ENCODE peak calls at places on chromosome 14, in ten cellular contexts. A is H4; L is GM12865; F is neural crest cell; G is mucosa of descending colon; O is fibroblast of the aortic adventitia; C is stimulated activated CD4-positive, alpha-beta T cell treated with anti-CD3 and anti-CD28 coated beads, Interleukin-1b, Interleukin-23, amount 100 ng/mL, for 24 hours; X is NCI-H1436; B is tibial artery; M is endothelial cell. Q is an unnamed sample.

GRCh38 chr14:49977126-49977841 is 84.4 kb downstream of the ARF6 start:
- DNase-seq in A (no peak), L (peak; percentile 76), F (no peak), G (no peak), O (no peak), C (no peak), X (no peak), B (no peak), M (no peak), Q (no peak)

GRCh38 chr14:23610090-23610814 is 25.9 kb upstream of the DHRS2 start:
- DNase-seq in A (no peak), L (no peak), F (no peak), G (no peak), O (no peak), C (no peak), X (no peak), B (no peak), M (no peak), Q (no peak)

GRCh38 chr14:105294142-105294597 is 6.6 kb downstream of the BRF1 start:
- DNase-seq in A (no peak), L (peak; percentile 61), F (no peak), G (no peak), O (peak; percentile 20), C (no peak), X (peak; percentile 76), B (no peak), M (no peak), Q (no peak)

GRCh38 chr14:50964683-50965390 is 20.6 kb upstream of the PYGL start:
- DNase-seq in A (peak; percentile 79), L (no peak), F (no peak), G (no peak), O (peak; percentile 98), C (no peak), X (no peak), B (peak; percentile 77), M (no peak), Q (peak; percentile 60)

GRCh38 chr14:28344381-28344780 is 422.2 kb upstream of the FOXG1 start:
- DNase-seq in A (peak; percentile 7), L (no peak), F (no peak), G (no peak), O (peak; percentile 4), C (no peak), X (no peak), B (no peak), M (no peak), Q (no peak)

GRCh38 chr14:52058346-52058745 is 10.5 kb downstream of the NID2 start:
- DNase-seq in A (no peak), L (no peak), F (no peak), G (no peak), O (peak; percentile 70), C (no peak), X (no peak), B (no peak), M (no peak), Q (no peak)

GRCh38 chr14:64556526-64556925 is 6.8 kb downstream of the PPP1R36 start:
- DNase-seq in A (peak; percentile 71), L (no peak), F (no peak), G (no peak), O (peak; percentile 49), C (no peak), X (no peak), B (no peak), M (no peak), Q (no peak)

GRCh38 chr14:50061664-50062437 is 54.5 kb downstream of the VCPKMT start:
- DNase-seq in A (peak; percentile 88), L (peak; percentile 95), F (no peak), G (peak; percentile 77), O (peak; percentile 16), C (no peak), X (no peak), B (no peak), M (peak; percentile 31), Q (no peak)

GRCh38 chr14:103404920-103405319 is 19.7 kb downstream of the MARK3 start:
- DNase-seq in A (no peak), L (no peak), F (no peak), G (no peak), O (no peak), C (no peak), X (no peak), B (no peak), M (no peak), Q (no peak)

GRCh38 chr14:100775831-100776591 is 49.3 kb downstream of the DLK1 start:
- DNase-seq in A (no peak), L (no peak), F (no peak), G (no peak), O (no peak), C (no peak), X (no peak), B (no peak), M (no peak), Q (no peak)

GRCh38 chr14:104295681-104296387 is 157.4 kb downstream of the KIF26A start:
- DNase-seq in A (no peak), L (no peak), F (no peak), G (peak; percentile 9), O (no peak), C (no peak), X (no peak), B (no peak), M (no peak), Q (no peak)

GRCh38 chr14:23376477-23377200 is at the start of gene CMTM5:
- DNase-seq in A (no peak), L (no peak), F (peak; percentile 26), G (no peak), O (no peak), C (no peak), X (peak; percentile 50), B (no peak), M (no peak), Q (no peak)

GRCh38 chr14:104499784-104500496 is 79.6 kb upstream of the C14orf180 start:
- DNase-seq in A (no peak), L (no peak), F (no peak), G (peak; percentile 34), O (no peak), C (no peak), X (no peak), B (no peak), M (no peak), Q (no peak)

GRCh38 chr14:50501642-50502041 is 30.7 kb downstream of the MAP4K5 start:
- DNase-seq in A (no peak), L (no peak), F (no peak), G (no peak), O (peak; percentile 82), C (no peak), X (no peak), B (no peak), M (no peak), Q (peak; percentile 42)

GRCh38 chr14:46322730-46323425 is 328.7 kb downstream of the RPL10L start:
- DNase-seq in A (no peak), L (no peak), F (no peak), G (no peak), O (no peak), C (no peak), X (no peak), B (no peak), M (peak; percentile 35), Q (no peak)

GRCh38 chr14:88166616-88167015 is 156.5 kb downstream of the KCNK10 start:
- DNase-seq in A (peak; percentile 33), L (no peak), F (no peak), G (no peak), O (no peak), C (no peak), X (no peak), B (no peak), M (no peak), Q (no peak)

GRCh38 chr14:75191100-75191499 is 14.7 kb upstream of the TMED10 start:
- DNase-seq in A (no peak), L (no peak), F (no peak), G (no peak), O (no peak), C (no peak), X (no peak), B (no peak), M (no peak), Q (no peak)

GRCh38 chr14:65915125-65915524 is 502.6 kb downstream of the FUT8 start:
- DNase-seq in A (no peak), L (no peak), F (no peak), G (no peak), O (no peak), C (no peak), X (no peak), B (no peak), M (no peak), Q (no peak)

GRCh38 chr14:68376067-68376810 is 416.6 kb downstream of the ZFP36L1 start:
- DNase-seq in A (peak; percentile 25), L (no peak), F (no peak), G (no peak), O (peak; percentile 60), C (no peak), X (no peak), B (no peak), M (no peak), Q (no peak)

GRCh38 chr14:62988967-62989366 is 56.3 kb downstream of the KCNH5 start:
- DNase-seq in A (no peak), L (no peak), F (no peak), G (no peak), O (no peak), C (no peak), X (no peak), B (no peak), M (no peak), Q (no peak)

GRCh38 chr14:20799444-20799843 is 3.2 kb downstream of the RNASE1 start:
- DNase-seq in A (no peak), L (no peak), F (no peak), G (no peak), O (no peak), C (no peak), X (no peak), B (no peak), M (no peak), Q (no peak)

GRCh38 chr14:100451264-100451663 is 128.1 kb downstream of the SLC25A47 start:
- DNase-seq in A (no peak), L (no peak), F (no peak), G (no peak), O (no peak), C (no peak), X (no peak), B (no peak), M (no peak), Q (no peak)

GRCh38 chr14:104110491-104111209 is 25.1 kb downstream of the ASPG start:
- DNase-seq in A (no peak), L (no peak), F (no peak), G (no peak), O (no peak), C (no peak), X (no peak), B (no peak), M (no peak), Q (no peak)

GRCh38 chr14:32259368-32260013 is 56.4 kb upstream of the RNU6-8 start:
- DNase-seq in A (peak; percentile 58), L (peak; percentile 84), F (no peak), G (no peak), O (peak; percentile 55), C (no peak), X (no peak), B (no peak), M (no peak), Q (peak; percentile 33)

GRCh38 chr14:65496178-65496993 is 83.9 kb downstream of the FUT8 start:
- DNase-seq in A (no peak), L (peak; percentile 27), F (no peak), G (no peak), O (peak; percentile 47), C (no peak), X (no peak), B (no peak), M (no peak), Q (no peak)

GRCh38 chr14:102911991-102912761 is 10.3 kb upstream of the AMN start:
- DNase-seq in A (no peak), L (no peak), F (no peak), G (peak; percentile 22), O (no peak), C (no peak), X (no peak), B (no peak), M (no peak), Q (no peak)

GRCh38 chr14:34496679-34497513 is 34.9 kb upstream of the SPTSSA start:
- DNase-seq in A (peak; percentile 97), L (no peak), F (peak; percentile 26), G (peak; percentile 64), O (peak; percentile 100), C (no peak), X (no peak), B (peak; percentile 68), M (peak; percentile 8), Q (peak; percentile 90)

GRCh38 chr14:104795781-104796681 is 483 bp upstream of the AKT1 start:
- DNase-seq in A (no peak), L (peak; percentile 66), F (no peak), G (peak; percentile 85), O (no peak), C (peak; percentile 44), X (peak; percentile 50), B (no peak), M (peak; percentile 65), Q (peak; percentile 95)